ENCODE peak calls at places on chromosomes 2 and 18, in ten cellular contexts. M, Z, U, P, I, E, Y, H, O and A are unnamed samples. For H3K4me1, the result is how much of the 10 kb centered on the place peaks cover.

GRCh38 chr18:50947899-50948298 is 19.9 kb upstream of the ELAC1 start:
- DNase-seq in M (peak), Z (no peak), U (no peak), P (no peak), I (no peak), E (no peak), Y (no peak), H (no peak), O (no peak), A (no peak)

GRCh38 chr2:215740071-215740470 is 273.3 kb downstream of the MREG start:
- DNase-seq in M (no peak), Z (no peak), U (no peak), P (no peak), I (no peak), E (no peak), Y (no peak), H (no peak), O (no peak), A (no peak)

GRCh38 chr2:6526093-6526824 is 339.4 kb downstream of the CMPK2 start:
- DNase-seq in M (no peak), Z (no peak), U (peak), P (no peak), I (no peak), E (no peak), Y (no peak), H (peak), O (no peak), A (no peak)

GRCh38 chr2:181430406-181431199 is 26.6 kb upstream of the ITGA4 start:
- DNase-seq in M (peak), Z (no peak), U (no peak), P (no peak), I (peak), E (no peak), Y (no peak), H (peak), O (no peak), A (peak)

GRCh38 chr2:28394331-28394877 is 1.7 kb downstream of the FOSL2 start:
- DNase-seq in M (peak), Z (peak), U (peak), P (peak), I (no peak), E (peak), Y (peak), H (peak), O (peak), A (no peak)

GRCh38 chr2:240111253-240111652 is 24.9 kb downstream of the COPS9 start:
- DNase-seq in M (peak), Z (no peak), U (no peak), P (no peak), I (no peak), E (no peak), Y (no peak), H (no peak), O (no peak), A (no peak)

GRCh38 chr2:232042911-232043564 is 81.5 kb downstream of the DIS3L2 start:
- DNase-seq in M (no peak), Z (no peak), U (no peak), P (no peak), I (no peak), E (no peak), Y (no peak), H (no peak), O (no peak), A (no peak)

GRCh38 chr2:160555420-160555819 is 61.8 kb upstream of the RBMS1 start:
- DNase-seq in M (no peak), Z (no peak), U (no peak), P (no peak), I (no peak), E (no peak), Y (no peak), H (no peak), O (no peak), A (no peak)

GRCh38 chr2:156118753-156119416 is 213.6 kb downstream of the NR4A2 start:
- DNase-seq in M (no peak), Z (no peak), U (no peak), P (no peak), I (no peak), E (no peak), Y (no peak), H (peak), O (no peak), A (no peak)

GRCh38 chr18:27843783-27844415 is 333.0 kb downstream of the CDH2 start:
- DNase-seq in M (peak), Z (no peak), U (no peak), P (no peak), I (no peak), E (no peak), Y (no peak), H (no peak), O (no peak), A (no peak)

GRCh38 chr2:100104718-100105677 is 37.4 kb downstream of the AFF3 start:
- DNase-seq in M (peak), Z (no peak), U (no peak), P (peak), I (peak), E (no peak), Y (peak), H (no peak), O (no peak), A (no peak)

GRCh38 chr2:117470311-117471095 is 344.0 kb upstream of the DDX18 start:
- DNase-seq in M (no peak), Z (no peak), U (peak), P (no peak), I (no peak), E (peak), Y (no peak), H (peak), O (no peak), A (peak)

GRCh38 chr2:190533968-190534309 is 583 bp downstream of the NEMP2 start:
- DNase-seq in M (peak), Z (no peak), U (peak), P (no peak), I (peak), E (peak), Y (no peak), H (peak), O (no peak), A (no peak)

GRCh38 chr2:163493330-163494319 is 242.2 kb downstream of the FIGN start:
- DNase-seq in M (no peak), Z (no peak), U (no peak), P (no peak), I (no peak), E (no peak), Y (no peak), H (no peak), O (no peak), A (no peak)

GRCh38 chr18:74609535-74609934 is 11.9 kb downstream of the ZNF407 start:
- DNase-seq in M (peak), Z (no peak), U (no peak), P (no peak), I (no peak), E (no peak), Y (no peak), H (no peak), O (no peak), A (no peak)

GRCh38 chr2:160268382-160268781 is 68.3 kb upstream of the ITGB6 start:
- DNase-seq in M (no peak), Z (no peak), U (no peak), P (no peak), I (no peak), E (no peak), Y (no peak), H (no peak), O (no peak), A (no peak)

GRCh38 chr2:169112841-169113240 is 43.5 kb downstream of the DHRS9 start:
- DNase-seq in M (no peak), Z (no peak), U (no peak), P (no peak), I (no peak), E (no peak), Y (no peak), H (peak), O (no peak), A (no peak)

GRCh38 chr2:11111811-11112425 is 43.3 kb upstream of the SLC66A3 start:
- DNase-seq in M (no peak), Z (peak), U (no peak), P (no peak), I (no peak), E (no peak), Y (no peak), H (no peak), O (no peak), A (no peak)

GRCh38 chr2:185279999-185280398 is 458.6 kb upstream of the FSIP2 start:
- DNase-seq in M (peak), Z (no peak), U (no peak), P (no peak), I (no peak), E (no peak), Y (no peak), H (peak), O (no peak), A (no peak)

GRCh38 chr2:21627938-21628337 is 504.2 kb downstream of the TDRD15 start:
- DNase-seq in M (peak), Z (no peak), U (no peak), P (no peak), I (no peak), E (no peak), Y (no peak), H (no peak), O (no peak), A (no peak)

GRCh38 chr2:205435970-205436369 is 246.3 kb upstream of the NRP2 start:
- DNase-seq in M (no peak), Z (no peak), U (no peak), P (no peak), I (no peak), E (no peak), Y (no peak), H (no peak), O (no peak), A (no peak)

GRCh38 chr2:198807131-198807530 is 650.6 kb downstream of the SATB2 start:
- DNase-seq in M (peak), Z (no peak), U (no peak), P (no peak), I (no peak), E (no peak), Y (no peak), H (no peak), O (no peak), A (no peak)

GRCh38 chr2:217900010-217900779 is 102.6 kb downstream of the TNS1 start:
- DNase-seq in M (no peak), Z (no peak), U (no peak), P (peak), I (no peak), E (no peak), Y (no peak), H (no peak), O (no peak), A (no peak)

GRCh38 chr2:217902281-217903141 is 100.3 kb downstream of the TNS1 start:
- DNase-seq in M (peak), Z (peak), U (peak), P (no peak), I (no peak), E (peak), Y (peak), H (peak), O (peak), A (no peak)

GRCh38 chr2:217900780-217901360 is 101.9 kb downstream of the TNS1 start:
- DNase-seq in M (no peak), Z (no peak), U (no peak), P (no peak), I (no peak), E (no peak), Y (no peak), H (no peak), O (no peak), A (no peak)

GRCh38 chr2:217901826-217902225 is 101.0 kb downstream of the TNS1 start:
- DNase-seq in M (peak), Z (peak), U (no peak), P (no peak), I (no peak), E (no peak), Y (peak), H (no peak), O (no peak), A (no peak)

GRCh38 chr2:217901400-217901799 is 101.4 kb downstream of the TNS1 start:
- DNase-seq in M (no peak), Z (no peak), U (no peak), P (no peak), I (no peak), E (no peak), Y (no peak), H (no peak), O (no peak), A (no peak)
- H3K4me3 ChIP-seq in M (no peak), Z (peak), U (no peak), P (peak), I (no peak), E (no peak), Y (peak), H (no peak), O (no peak), A (no peak)

DNA sequence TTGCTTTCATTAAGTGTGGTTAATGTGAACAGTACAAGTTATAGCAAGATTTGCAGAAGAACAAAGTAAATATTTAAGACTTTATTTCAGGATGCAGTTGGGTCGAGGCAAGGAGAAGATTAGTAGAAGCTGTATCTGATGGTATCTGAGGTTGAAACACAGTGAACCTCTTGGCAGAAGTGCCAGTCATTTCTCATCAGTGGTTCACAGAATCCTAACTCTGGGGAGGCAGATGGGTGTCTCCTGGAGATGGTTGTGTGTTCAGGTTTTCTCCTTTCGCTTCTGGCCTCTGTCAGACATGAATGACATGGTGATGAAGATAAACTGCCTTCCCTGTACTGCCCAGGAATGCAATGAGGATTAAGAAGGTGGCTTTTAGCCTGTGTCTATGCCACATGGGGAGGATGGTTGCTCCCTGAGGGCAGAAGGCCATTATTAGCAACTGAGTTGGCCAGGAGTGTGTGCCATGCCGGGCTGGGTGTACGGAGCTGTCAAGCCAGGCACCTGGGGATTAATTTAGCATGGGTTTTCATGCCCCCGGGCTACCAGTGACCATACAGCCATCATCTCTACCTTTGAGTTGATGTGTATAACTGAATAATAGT is 28.0 kb downstream of the MGAT5 start:
- DNase-seq in M (no peak), Z (no peak), U (no peak), P (no peak), I (no peak), E (no peak), Y (no peak), H (no peak), O (no peak), A (no peak)
- H3K4me1 ChIP-seq in M (under half), Z (under half), U (under half), P (under half), I (under half), E (under half), Y (under half), H (under half), O (under half), A (under half)

GRCh38 chr2:202375611-202376408 is at the start of gene BMPR2:
- DNase-seq in M (peak), Z (peak), U (peak), P (peak), I (peak), E (peak), Y (peak), H (peak), O (peak), A (peak)

GRCh38 chr2:202378661-202379338 is 2.7 kb downstream of the BMPR2 start:
- DNase-seq in M (no peak), Z (no peak), U (no peak), P (no peak), I (no peak), E (no peak), Y (no peak), H (no peak), O (no peak), A (peak)

GRCh38 chr2:202378001-202378400 is 1.9 kb downstream of the BMPR2 start:
- DNase-seq in M (no peak), Z (no peak), U (no peak), P (no peak), I (no peak), E (no peak), Y (no peak), H (peak), O (no peak), A (no peak)

GRCh38 chr2:202376460-202377307 is 557 bp downstream of the BMPR2 start:
- DNase-seq in M (peak), Z (peak), U (peak), P (peak), I (peak), E (peak), Y (peak), H (peak), O (peak), A (peak)

GRCh38 chr2:202377308-202377736 is 1.2 kb downstream of the BMPR2 start:
- DNase-seq in M (no peak), Z (peak), U (peak), P (peak), I (no peak), E (peak), Y (peak), H (peak), O (peak), A (peak)
- H3K4me3 ChIP-seq in M (peak), Z (peak), U (peak), P (peak), I (peak), E (peak), Y (peak), H (peak), O (peak), A (peak)

DNA sequence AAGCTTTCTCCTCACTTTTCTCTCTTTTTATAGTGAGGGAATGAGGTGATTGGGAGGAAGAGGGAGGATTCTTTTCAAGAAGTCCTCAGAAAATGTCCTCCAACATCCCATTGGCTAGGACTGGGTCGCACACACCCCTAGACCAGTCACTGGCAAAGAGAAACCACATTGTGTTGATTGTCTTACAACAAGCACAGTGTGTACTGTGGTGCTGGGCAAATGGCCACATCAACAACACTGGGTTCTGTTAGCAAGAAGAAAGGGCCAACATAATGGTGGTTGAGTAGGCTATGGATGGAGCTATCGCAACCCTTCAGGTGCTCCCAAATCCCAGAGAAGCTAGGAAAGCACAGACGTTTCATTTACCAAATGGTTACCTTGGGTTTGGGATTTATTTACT is 18.7 kb upstream of the PTPN4 start:
- DNase-seq in M (no peak), Z (no peak), U (no peak), P (no peak), I (no peak), E (no peak), Y (no peak), H (no peak), O (no peak), A (no peak)
- H3K4me1 ChIP-seq in M (under half), Z (under half), U (under half), P (under half), I (under half), E (under half), Y (under half), H (under half), O (under half), A (under half)

GRCh38 chr2:203016716-203017115 is 2.0 kb downstream of the NBEAL1 start:
- DNase-seq in M (no peak), Z (no peak), U (no peak), P (no peak), I (no peak), E (no peak), Y (no peak), H (peak), O (no peak), A (no peak)
- H3K4me3 ChIP-seq in M (peak), Z (peak), U (no peak), P (peak), I (no peak), E (peak), Y (peak), H (no peak), O (peak), A (no peak)

DNA sequence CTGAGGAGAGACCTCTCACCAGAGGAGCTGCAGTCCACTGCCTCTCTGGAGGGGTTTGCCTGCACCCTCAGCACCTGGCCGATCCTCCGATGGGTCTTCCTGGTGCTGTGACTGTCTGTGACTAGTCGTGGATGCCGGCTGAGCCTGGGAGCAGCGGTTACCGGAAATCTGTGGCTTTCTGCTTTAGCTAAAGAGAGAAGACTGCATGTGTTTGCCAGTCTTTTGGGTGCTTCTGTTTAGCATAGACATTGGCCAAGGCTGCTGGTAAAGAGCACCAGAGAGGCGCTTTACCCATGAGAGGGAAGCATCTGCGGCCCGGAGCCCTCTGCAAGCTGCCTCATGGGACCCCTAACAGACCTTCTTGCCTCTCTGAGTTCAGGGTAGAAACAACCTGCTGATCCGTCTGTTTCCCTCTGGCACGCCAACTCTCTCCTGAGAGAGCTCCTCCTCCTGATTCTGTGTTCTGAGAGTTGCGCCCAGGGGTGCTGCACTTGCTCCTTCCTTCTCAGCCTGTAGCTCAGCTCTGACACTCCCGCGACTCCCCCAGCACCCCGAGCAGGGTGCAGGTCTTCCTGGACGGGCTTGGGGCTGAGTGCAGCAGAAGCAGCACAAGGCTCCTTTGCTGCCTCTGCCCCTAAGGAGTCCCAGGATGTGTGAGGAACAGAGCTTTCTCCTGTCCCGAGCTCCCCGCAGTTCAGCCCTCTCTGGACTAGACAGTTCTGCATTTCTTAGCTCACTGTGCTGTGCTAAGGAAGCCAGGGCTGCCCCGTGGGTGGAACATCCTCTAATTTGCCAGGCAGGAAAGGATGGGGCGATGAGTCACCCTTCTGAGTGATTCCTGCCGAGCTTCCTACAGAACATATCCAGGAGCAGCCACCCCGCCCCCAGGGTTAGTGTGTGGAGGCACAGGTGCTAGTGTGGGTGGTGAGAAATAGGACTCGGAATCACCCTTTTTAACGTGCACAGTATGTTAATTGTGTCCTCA is 203.2 kb downstream of the SH3RF3 start:
- DNase-seq in M (peak), Z (peak), U (peak), P (peak), I (no peak), E (peak), Y (peak), H (peak), O (peak), A (no peak)
- H3K4me1 ChIP-seq in M (under half), Z (under half), U (under half), P (under half), I (under half), E (under half), Y (under half), H (under half), O (under half), A (under half)

DNA sequence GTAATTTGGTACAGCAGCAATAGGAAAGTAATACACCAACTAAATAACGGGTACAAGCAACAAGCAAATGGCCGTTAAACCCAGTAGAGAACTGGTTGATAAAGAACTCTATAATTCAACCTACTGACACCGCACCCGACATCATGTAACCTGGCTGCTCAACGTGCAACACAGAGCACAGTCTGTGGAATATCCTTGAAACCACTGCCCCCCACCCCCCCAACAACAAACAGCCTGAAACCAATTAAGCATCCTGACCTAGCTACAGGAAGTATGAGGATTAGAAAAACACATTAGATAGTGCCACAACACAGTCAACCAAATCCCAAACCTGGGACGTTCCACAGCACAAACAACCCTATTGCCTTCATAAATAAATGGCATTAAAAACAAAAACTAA is 23.5 kb downstream of the HDLBP start:
- DNase-seq in M (no peak), Z (no peak), U (no peak), P (no peak), I (no peak), E (no peak), Y (no peak), H (no peak), O (no peak), A (no peak)
- H3K4me3 ChIP-seq in M (no peak), Z (no peak), U (no peak), P (no peak), I (no peak), E (no peak), Y (no peak), H (no peak), O (no peak), A (no peak)

GRCh38 chr2:234995332-234996007 is 43.7 kb downstream of the SH3BP4 start:
- DNase-seq in M (no peak), Z (no peak), U (no peak), P (peak), I (no peak), E (peak), Y (no peak), H (peak), O (peak), A (no peak)
- H3K4me1 ChIP-seq in M (under half), Z (under half), U (half or more), P (under half), I (under half), E (under half), Y (under half), H (under half), O (under half), A (under half)

GRCh38 chr2:64858541-64859031 is 130.6 kb upstream of the SLC1A4 start:
- DNase-seq in M (no peak), Z (peak), U (no peak), P (no peak), I (no peak), E (no peak), Y (no peak), H (no peak), O (no peak), A (no peak)
- H3K4me3 ChIP-seq in M (no peak), Z (peak), U (no peak), P (no peak), I (no peak), E (no peak), Y (peak), H (no peak), O (no peak), A (no peak)

GRCh38 chr2:26722911-26723310 is 30.4 kb downstream of the KCNK3 start:
- DNase-seq in M (no peak), Z (no peak), U (no peak), P (no peak), I (no peak), E (no peak), Y (no peak), H (no peak), O (no peak), A (no peak)
- H3K4me1 ChIP-seq in M (under half), Z (half or more), U (half or more), P (under half), I (under half), E (under half), Y (under half), H (under half), O (under half), A (under half)